ENCODE peak calls at places on chromosomes 11 and 22, in eight cellular contexts. One of them, this sample, is unnamed.
A peak's percentile ranks its signal among the peaks of the same experiment; 100 is the strongest.

GRCh38 chr11:85721191-85721590 is 35.2 kb upstream of the CCDC89 start:
- DNase-seq in psoas muscle: no peak
- DNase-seq in ELF-1: no peak
- DNase-seq in CD8-positive, alpha-beta T cell: no peak
- DNase-seq in foreskin melanocyte: no peak
- DNase-seq in nucleus accumbens: no peak
- DNase-seq in nephron progenitor cell: no peak
- DNase-seq in DMS153: no peak
- DNase-seq in this sample: no peak

GRCh38 chr11:122368796-122369195 is 252.8 kb upstream of the BLID start:
- DNase-seq in psoas muscle: no peak
- DNase-seq in ELF-1: no peak
- DNase-seq in CD8-positive, alpha-beta T cell: no peak
- DNase-seq in foreskin melanocyte: no peak
- DNase-seq in nucleus accumbens: no peak
- DNase-seq in nephron progenitor cell: no peak
- DNase-seq in DMS153: no peak
- DNase-seq in this sample: no peak

GRCh38 chr11:62540804-62541671 is 5.6 kb downstream of the AHNAK start:
- DNase-seq in psoas muscle: peak; percentile 48
- DNase-seq in ELF-1: no peak
- DNase-seq in CD8-positive, alpha-beta T cell: no peak
- DNase-seq in foreskin melanocyte: no peak
- DNase-seq in nucleus accumbens: no peak
- DNase-seq in nephron progenitor cell: no peak
- DNase-seq in DMS153: no peak
- DNase-seq in this sample: no peak

GRCh38 chr11:134357545-134357839 is 25.7 kb downstream of the GLB1L2 start:
- DNase-seq in psoas muscle: no peak
- DNase-seq in ELF-1: no peak
- DNase-seq in CD8-positive, alpha-beta T cell: no peak
- DNase-seq in foreskin melanocyte: no peak
- DNase-seq in nucleus accumbens: no peak
- DNase-seq in nephron progenitor cell: no peak
- DNase-seq in DMS153: no peak
- DNase-seq in this sample: no peak

GRCh38 chr11:20337526-20338154 is 25.9 kb upstream of the HTATIP2 start:
- DNase-seq in psoas muscle: no peak
- DNase-seq in ELF-1: peak; percentile 48
- DNase-seq in CD8-positive, alpha-beta T cell: no peak
- DNase-seq in foreskin melanocyte: peak; percentile 24
- DNase-seq in nucleus accumbens: no peak
- DNase-seq in nephron progenitor cell: peak; percentile 27
- DNase-seq in DMS153: peak; percentile 7
- DNase-seq in this sample: no peak

GRCh38 chr22:44154431-44154942 is 26.2 kb upstream of the PARVG start:
- DNase-seq in psoas muscle: no peak
- DNase-seq in ELF-1: no peak
- DNase-seq in CD8-positive, alpha-beta T cell: no peak
- DNase-seq in foreskin melanocyte: no peak
- DNase-seq in nucleus accumbens: no peak
- DNase-seq in nephron progenitor cell: no peak
- DNase-seq in DMS153: no peak
- DNase-seq in this sample: no peak

GRCh38 chr11:87127131-87127530 is 89.4 kb downstream of the TMEM135 start:
- DNase-seq in psoas muscle: no peak
- DNase-seq in ELF-1: no peak
- DNase-seq in CD8-positive, alpha-beta T cell: no peak
- DNase-seq in foreskin melanocyte: no peak
- DNase-seq in nucleus accumbens: no peak
- DNase-seq in nephron progenitor cell: no peak
- DNase-seq in DMS153: no peak
- DNase-seq in this sample: no peak

GRCh38 chr11:47503227-47503626 is 49.7 kb downstream of the CELF1 start:
- DNase-seq in psoas muscle: no peak
- DNase-seq in ELF-1: no peak
- DNase-seq in CD8-positive, alpha-beta T cell: no peak
- DNase-seq in foreskin melanocyte: no peak
- DNase-seq in nucleus accumbens: no peak
- DNase-seq in nephron progenitor cell: no peak
- DNase-seq in DMS153: no peak
- DNase-seq in this sample: no peak